ENCODE peak calls at places on chromosomes 2 and 18, in eight cellular contexts. A is fibroblast of pulmonary artery; G is astrocyte; U is upper lobe of right lung; Y is HL-60; F is foreskin fibroblast; W is psoas muscle; S is CD8-positive, alpha-beta T cell. J is an unnamed sample.

GRCh38 chr2:204982303-204982702 is 437.0 kb downstream of the PARD3B start:
- DNase-seq in A (peak; percentile 4), G (no peak), U (no peak), Y (no peak), F (peak; percentile 20), W (no peak), S (no peak), J (no peak)

GRCh38 chr2:119826370-119826961 is 66.7 kb downstream of the PTPN4 start:
- DNase-seq in A (peak; percentile 62), G (no peak), U (no peak), Y (no peak), F (peak; percentile 59), W (no peak), S (no peak), J (peak; percentile 17)

GRCh38 chr2:136765736-136766323 is 485 bp downstream of the THSD7B start:
- DNase-seq in A (peak; percentile 0), G (no peak), U (peak; percentile 61), Y (no peak), F (no peak), W (no peak), S (no peak), J (no peak)

GRCh38 chr2:197254776-197255521 is 55.6 kb downstream of the ANKRD44 start:
- DNase-seq in A (no peak), G (no peak), U (no peak), Y (no peak), F (peak; percentile 13), W (no peak), S (no peak), J (no peak)

GRCh38 chr2:69581774-69582581 is 61.6 kb downstream of the AAK1 start:
- DNase-seq in A (peak; percentile 64), G (peak; percentile 75), U (no peak), Y (peak; percentile 43), F (peak; percentile 66), W (no peak), S (no peak), J (peak; percentile 47)

GRCh38 chr2:11492720-11493119 is 26.8 kb upstream of the E2F6 start:
- DNase-seq in A (no peak), G (no peak), U (no peak), Y (no peak), F (no peak), W (no peak), S (no peak), J (no peak)

GRCh38 chr18:62324917-62325805 is at the start of gene TNFRSF11A:
- DNase-seq in A (no peak), G (no peak), U (peak; percentile 83), Y (peak; percentile 36), F (peak; percentile 37), W (peak; percentile 58), S (peak; percentile 35), J (no peak)

GRCh38 chr2:217939629-217940245 is 63.1 kb downstream of the TNS1 start:
- DNase-seq in A (no peak), G (no peak), U (peak; percentile 77), Y (no peak), F (no peak), W (peak; percentile 52), S (no peak), J (no peak)

GRCh38 chr18:49207373-49207772 is 253.1 kb downstream of the DYM start:
- DNase-seq in A (peak; percentile 31), G (peak; percentile 85), U (no peak), Y (no peak), F (peak; percentile 17), W (no peak), S (no peak), J (no peak)

GRCh38 chr18:49206717-49207116 is 253.7 kb downstream of the DYM start:
- DNase-seq in A (peak; percentile 35), G (no peak), U (no peak), Y (no peak), F (peak; percentile 24), W (no peak), S (no peak), J (no peak)

GRCh38 chr18:49201464-49201863 is 250.7 kb upstream of the SMAD7 start:
- DNase-seq in A (no peak), G (no peak), U (no peak), Y (no peak), F (no peak), W (no peak), S (no peak), J (no peak)
- H3K4me3 ChIP-seq in A (no peak overlapping the region), G (no peak overlapping the region), U (no peak overlapping the region), Y (no peak overlapping the region), F (no peak overlapping the region), W (no peak overlapping the region), S (no peak overlapping the region), J (no peak overlapping the region)

GRCh38 chr2:105747254-105747909 is 2.7 kb downstream of the NCK2 start:
- DNase-seq in A (no peak), G (no peak), U (no peak), Y (no peak), F (no peak), W (no peak), S (no peak), J (no peak)

GRCh38 chr2:105744091-105744908 is 412 bp upstream of the NCK2 start:
- DNase-seq in A (peak; percentile 54), G (no peak), U (peak; percentile 86), Y (no peak), F (peak; percentile 81), W (peak; percentile 79), S (peak; percentile 37), J (no peak)

GRCh38 chr2:105747997-105748396 is 3.3 kb downstream of the NCK2 start:
- DNase-seq in A (no peak), G (no peak), U (no peak), Y (no peak), F (no peak), W (no peak), S (no peak), J (no peak)

GRCh38 chr2:105744909-105745853 is at the start of gene NCK2:
- DNase-seq in A (peak; percentile 33), G (no peak), U (peak; percentile 71), Y (no peak), F (peak; percentile 60), W (peak; percentile 58), S (no peak), J (no peak)

GRCh38 chr2:105746177-105747080 is 1.7 kb downstream of the NCK2 start:
- DNase-seq in A (no peak), G (no peak), U (peak; percentile 89), Y (no peak), F (peak; percentile 7), W (no peak), S (peak; percentile 45), J (no peak)
- H3K4me3 ChIP-seq in A (peak overlapping the region; percentile 78), G (peak overlapping the region; percentile 87), U (peak overlapping the region; percentile 88), Y (peak overlapping the region; percentile 58), F (peak overlapping the region; percentile 75), W (peak overlapping the region; percentile 95), S (peak overlapping the region; percentile 91), J (peak overlapping the region; percentile 70)

DNA sequence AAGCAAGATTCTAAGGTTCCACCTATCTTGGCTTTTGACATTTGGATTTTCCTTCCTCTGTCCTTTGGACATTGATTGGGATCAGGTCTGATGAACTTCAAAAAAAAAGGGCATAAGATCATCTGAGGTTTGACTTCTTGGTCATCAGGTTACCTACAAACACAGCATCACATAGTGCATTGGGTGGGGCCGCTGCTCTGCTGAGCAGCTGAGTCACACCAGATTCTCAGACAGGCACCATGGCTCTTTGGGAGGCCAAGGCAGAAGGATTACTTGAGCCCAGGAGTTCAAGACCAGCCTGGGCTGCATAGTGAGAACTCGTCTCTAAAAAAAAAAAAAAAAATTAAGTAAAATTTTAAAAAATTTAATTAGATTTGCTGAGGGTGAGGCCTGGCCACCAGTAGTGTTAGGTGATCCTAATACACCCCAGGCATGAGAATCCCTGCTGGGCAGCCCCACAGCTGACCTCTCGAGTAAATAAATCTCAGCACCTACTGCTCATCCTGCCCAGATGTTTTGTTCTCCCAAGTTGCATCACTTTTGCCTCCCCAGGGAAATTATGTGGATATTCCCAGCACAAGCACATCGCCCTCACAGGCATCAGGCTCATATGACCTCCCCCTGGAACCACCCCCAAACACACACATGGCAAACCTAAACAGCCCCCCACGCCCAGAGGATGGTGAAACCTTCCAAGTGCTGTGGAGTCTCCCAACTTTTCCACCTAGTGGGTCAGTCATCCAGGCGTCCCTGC is 5.3 kb downstream of the MLPH start:
- DNase-seq in A (no peak), G (no peak), U (peak; percentile 42), Y (no peak), F (no peak), W (no peak), S (no peak), J (no peak)
- H3K4me3 ChIP-seq in A (no peak overlapping the region), G (no peak overlapping the region), U (no peak overlapping the region), Y (no peak overlapping the region), F (no peak overlapping the region), W (no peak overlapping the region), S (no peak overlapping the region), J (no peak overlapping the region)

GRCh38 chr2:240189686-240190085 is 49.2 kb upstream of the OTOS start:
- DNase-seq in A (no peak), G (no peak), U (peak; percentile 54), Y (no peak), F (no peak), W (no peak), S (no peak), J (no peak)
- H3K4me3 ChIP-seq in A (no peak overlapping the region), G (no peak overlapping the region), U (no peak overlapping the region), Y (no peak overlapping the region), F (no peak overlapping the region), W (no peak overlapping the region), S (no peak overlapping the region), J (no peak overlapping the region)